ENCODE peak calls at places on chromosomes 3 and 15, in seven cellular contexts. C is stomach, H is breast epithelium, I is spleen, G is Peyer's patch, S is suprapubic skin, W is IMR-90. X is an unnamed sample.

GRCh38 chr3:194836676-194837075 is 151.0 kb downstream of the FAM43A start:
- DNase-seq in H (no peak), C (no peak), S (no peak), G (no peak), I (no peak), W (no peak), X (no peak)

GRCh38 chr15:52440414-52440813 is 88.3 kb downstream of the MYO5A start:
- DNase-seq in C (no peak), G (no peak), W (peak), I (no peak), H (no peak), S (no peak), X (no peak)

GRCh38 chr15:34109775-34110663 is 8.1 kb downstream of the PGBD4 start:
- DNase-seq in I (no peak), S (no peak), G (no peak), C (no peak), W (peak), H (no peak), X (no peak)

GRCh38 chr15:65638681-65639089 is 16.9 kb downstream of the SLC24A1 start:
- DNase-seq in I (no peak), C (no peak), S (no peak), G (no peak), H (no peak), W (peak), X (no peak)

GRCh38 chr3:177134166-177134565 is 63.1 kb downstream of the TBL1XR1 start:
- DNase-seq in I (no peak), S (no peak), C (no peak), W (no peak), G (no peak), H (no peak), X (no peak)

GRCh38 chr3:79419222-79419621 is 348.6 kb downstream of the ROBO1 start:
- DNase-seq in S (no peak), I (no peak), H (no peak), C (no peak), W (no peak), G (no peak), X (no peak)

GRCh38 chr15:47754312-47754711 is 37.0 kb downstream of the SEMA6D start:
- DNase-seq in G (no peak), S (no peak), H (no peak), C (no peak), W (peak), I (no peak), X (no peak)

GRCh38 chr3:152650177-152650576 is 184.8 kb upstream of the P2RY1 start:
- DNase-seq in G (no peak), W (no peak), C (no peak), I (no peak), H (no peak), S (no peak), X (no peak)

GRCh38 chr3:31610700-31611275 is 78.1 kb downstream of the STT3B start:
- DNase-seq in C (no peak), S (no peak), W (peak), H (no peak), I (no peak), G (no peak), X (no peak)

GRCh38 chr3:98812851-98813374 is 49.8 kb downstream of the ST3GAL6 start:
- DNase-seq in W (peak), H (no peak), C (peak), S (no peak), I (no peak), G (no peak), X (no peak)

GRCh38 chr3:106957021-106957420 is 420.2 kb upstream of the CCDC54 start:
- DNase-seq in I (no peak), C (no peak), S (no peak), H (no peak), G (no peak), W (peak), X (no peak)

GRCh38 chr3:6444888-6445658 is 415.8 kb upstream of the GRM7 start:
- DNase-seq in S (no peak), W (no peak), I (no peak), C (no peak), H (no peak), G (no peak), X (no peak)

GRCh38 chr3:18051312-18051711 is 308.9 kb upstream of the TBC1D5 start:
- DNase-seq in G (no peak), C (no peak), I (no peak), H (no peak), W (no peak), S (no peak), X (no peak)

DNA sequence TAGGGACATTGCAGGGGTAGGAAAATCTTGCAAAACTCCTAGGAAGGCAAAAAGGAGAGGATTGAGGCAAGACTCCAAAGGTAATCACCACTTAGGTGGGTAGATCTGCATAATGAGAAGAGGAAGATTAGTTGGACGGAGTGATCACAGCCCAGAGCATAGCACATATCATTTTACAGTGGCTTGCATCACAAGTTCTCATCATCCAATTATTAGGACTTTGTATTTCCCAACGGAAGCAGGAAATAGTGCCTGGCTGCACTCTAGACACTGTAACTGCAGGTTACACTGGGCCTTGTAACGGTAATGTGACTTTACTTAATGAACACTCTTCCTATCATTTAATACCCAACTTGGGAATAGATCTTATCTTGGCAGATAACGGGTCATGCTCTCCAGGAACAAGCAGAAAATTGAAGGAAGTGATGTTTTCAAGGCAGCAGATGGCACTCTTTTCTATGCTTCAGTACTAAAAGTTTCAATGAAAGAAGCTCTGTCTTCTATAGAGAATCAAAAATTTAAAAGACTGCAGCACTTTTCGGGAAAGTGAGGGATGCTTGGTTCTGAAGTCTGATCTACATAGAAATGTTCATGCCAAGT is 101.9 kb upstream of the KCNMB2 start:
- DNase-seq in H (no peak), I (no peak), W (no peak), G (no peak), S (no peak), C (no peak), X (no peak)
- TF ChIP-seq CTCF in H (no peak), I (no peak), W (peak), G (no peak), S (no peak), C (no peak), X (no peak)

DNA sequence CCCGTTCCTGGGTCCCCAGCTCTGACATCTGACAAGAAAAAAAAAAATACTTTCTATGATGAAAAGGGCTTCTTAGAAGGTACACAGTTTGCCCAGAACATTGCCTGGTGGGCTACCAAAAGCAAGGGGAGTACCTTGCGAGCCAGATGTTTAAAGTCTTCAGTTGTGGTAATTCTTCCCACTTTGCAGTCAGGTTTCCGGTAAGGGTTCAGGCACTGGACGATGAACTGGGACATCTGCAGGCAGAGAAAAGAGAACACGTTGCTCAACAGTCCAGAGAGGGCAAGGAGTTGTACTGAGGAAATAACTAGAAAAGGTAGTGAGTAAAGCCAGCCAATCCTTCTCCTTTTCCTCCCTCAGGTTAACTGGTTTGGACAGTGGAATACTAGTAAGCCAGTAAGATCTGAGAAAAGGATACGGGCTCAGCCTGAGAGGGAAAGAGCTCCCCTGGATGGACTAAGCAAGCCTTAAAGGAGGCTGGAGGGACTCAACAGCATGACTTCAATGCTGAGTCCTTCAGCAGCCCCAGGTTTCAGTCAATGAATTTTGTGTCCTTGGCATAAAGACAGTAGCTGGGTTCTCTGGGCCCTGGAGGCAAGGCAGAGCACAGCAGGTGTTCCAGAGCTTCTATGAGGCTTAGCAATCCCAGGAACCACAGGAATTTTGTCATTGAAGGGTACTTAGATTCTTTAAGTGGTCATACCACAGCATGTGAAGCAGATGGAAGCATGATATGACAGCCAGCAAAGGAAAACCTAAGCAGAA is 38.2 kb downstream of the NBEAL2 start:
- DNase-seq in C (no peak), I (no peak), G (no peak), W (peak), S (no peak), H (no peak), X (no peak)
- H3K4me3 ChIP-seq in C (no peak), I (no peak), G (no peak), W (no peak), S (no peak), H (no peak), X (no peak)

GRCh38 chr15:44710236-44711088 is 661 bp downstream of the PATL2 start:
- DNase-seq in S (no peak), I (peak), W (peak), C (peak), H (no peak), G (peak), X (no peak)

GRCh38 chr15:44711089-44711355 is at the start of gene PATL2:
- DNase-seq in I (no peak), S (no peak), G (no peak), W (no peak), H (no peak), C (no peak), X (no peak)

GRCh38 chr15:44713006-44713966 is 2.0 kb downstream of the B2M start:
- DNase-seq in H (no peak), G (no peak), S (no peak), C (no peak), I (no peak), W (peak), X (peak)

GRCh38 chr15:44711356-44712107 is at the start of gene B2M:
- DNase-seq in C (peak), G (peak), W (peak), I (peak), S (peak), H (peak), X (peak)

DNA sequence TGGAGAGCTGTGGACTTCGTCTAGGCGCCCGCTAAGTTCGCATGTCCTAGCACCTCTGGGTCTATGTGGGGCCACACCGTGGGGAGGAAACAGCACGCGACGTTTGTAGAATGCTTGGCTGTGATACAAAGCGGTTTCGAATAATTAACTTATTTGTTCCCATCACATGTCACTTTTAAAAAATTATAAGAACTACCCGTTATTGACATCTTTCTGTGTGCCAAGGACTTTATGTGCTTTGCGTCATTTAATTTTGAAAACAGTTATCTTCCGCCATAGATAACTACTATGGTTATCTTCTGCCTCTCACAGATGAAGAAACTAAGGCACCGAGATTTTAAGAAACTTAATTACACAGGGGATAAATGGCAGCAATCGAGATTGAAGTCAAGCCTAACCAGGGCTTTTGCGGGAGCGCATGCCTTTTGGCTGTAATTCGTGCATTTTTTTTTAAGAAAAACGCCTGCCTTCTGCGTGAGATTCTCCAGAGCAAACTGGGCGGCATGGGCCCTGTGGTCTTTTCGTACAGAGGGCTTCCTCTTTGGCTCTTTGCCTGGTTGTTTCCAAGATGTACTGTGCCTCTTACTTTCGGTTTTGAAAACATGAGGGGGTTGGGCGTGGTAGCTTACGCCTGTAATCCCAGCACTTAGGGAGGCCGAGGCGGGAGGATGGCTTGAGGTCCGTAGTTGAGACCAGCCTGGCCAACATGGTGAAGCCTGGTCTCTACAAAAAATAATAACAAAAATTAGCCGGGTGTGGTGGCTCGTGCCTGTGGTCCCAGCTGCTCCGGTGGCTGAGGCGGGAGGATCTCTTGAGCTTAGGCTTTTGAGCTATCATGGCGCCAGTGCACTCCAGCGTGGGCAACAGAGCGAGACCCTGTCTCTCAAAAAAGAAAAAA is 1.0 kb downstream of the B2M start:
- DNase-seq in W (peak), G (peak), S (peak), C (peak), I (peak), H (peak), X (peak)
- TF ChIP-seq POLR2A in W (no peak), G (peak), S (no peak), C (no peak), I (peak), H (peak), X (no peak)

GRCh38 chr15:26867199-26868007 is 541 bp downstream of the GABRA5 start:
- DNase-seq in H (no peak), S (no peak), W (no peak), G (no peak), I (no peak), C (no peak), X (no peak)

GRCh38 chr15:26869628-26870027 is 2.8 kb downstream of the GABRA5 start:
- DNase-seq in C (no peak), S (no peak), W (no peak), H (no peak), I (no peak), G (no peak), X (no peak)

GRCh38 chr15:26872206-26872605 is 5.3 kb downstream of the GABRA5 start:
- DNase-seq in H (no peak), G (no peak), I (no peak), C (no peak), W (no peak), S (no peak), X (no peak)

GRCh38 chr15:26868029-26868685 is 1.3 kb downstream of the GABRA5 start:
- DNase-seq in H (no peak), C (no peak), I (no peak), W (no peak), G (no peak), S (no peak), X (peak)

DNA sequence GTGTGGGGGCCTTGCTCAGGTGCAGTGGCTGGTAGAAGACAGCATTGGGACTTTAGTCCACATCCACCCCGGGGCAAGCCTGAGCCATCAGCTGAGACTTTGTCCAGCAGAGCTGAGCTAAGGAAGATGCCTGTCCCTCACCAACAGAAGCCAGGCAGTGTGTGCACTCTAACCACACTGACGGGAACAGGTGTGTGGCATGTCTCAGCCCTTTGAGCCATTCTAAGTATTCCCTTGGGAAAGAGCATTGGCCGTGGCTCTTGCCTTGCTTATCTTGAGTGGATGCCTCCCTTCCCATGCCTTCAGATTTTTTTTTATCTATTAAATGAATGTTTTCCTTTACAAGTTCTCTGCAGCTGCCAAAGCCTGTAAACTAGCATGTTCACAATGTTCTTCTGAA is 3.5 kb downstream of the GABRA5 start:
- DNase-seq in G (no peak), I (no peak), W (no peak), C (no peak), S (no peak), H (no peak), X (no peak)
- TF ChIP-seq CTCF in G (no peak), I (no peak), W (no peak), C (no peak), S (no peak), H (no peak), X (no peak)

GRCh38 chr15:92914768-92915221 is 14.7 kb downstream of the CHD2 start:
- DNase-seq in H (no peak), G (no peak), W (no peak), I (no peak), S (no peak), C (no peak), X (no peak)
- H3K4me3 ChIP-seq in H (no peak), G (peak), W (no peak), I (peak), S (no peak), C (peak), X (no peak)

X was measured in lower leg skin.